ENCODE peak calls at places on chromosomes 3 and 15, in six cellular contexts. B is astrocyte, C is suprapubic skin, L is MM.1S, Y is mucosa of descending colon, D is lung. M is an unnamed sample.
A peak's percentile ranks its signal among the peaks of the same experiment; 100 is the strongest.

GRCh38 chr15:48796930-48797329 is 13.9 kb downstream of the CEP152 start:
- DNase-seq in B (peak; percentile 81), C (no peak), L (no peak), Y (no peak), D (no peak), M (no peak)

GRCh38 chr15:42152196-42152920 is 4.1 kb downstream of the PLA2G4F start:
- DNase-seq in B (no peak), C (peak; percentile 43), L (no peak), Y (peak; percentile 70), D (peak; percentile 80), M (no peak)

GRCh38 chr3:28835751-28836150 is 445.1 kb upstream of the RBMS3 start:
- DNase-seq in B (no peak), C (no peak), L (no peak), Y (no peak), D (no peak), M (no peak)

GRCh38 chr3:190424478-190425439 is 24.9 kb downstream of the TMEM207 start:
- DNase-seq in B (peak; percentile 44), C (no peak), L (peak; percentile 84), Y (peak; percentile 60), D (peak; percentile 35), M (peak; percentile 35)

GRCh38 chr15:70863450-70864218 is 9.7 kb upstream of the LARP6 start:
- DNase-seq in B (peak; percentile 92), C (no peak), L (no peak), Y (no peak), D (no peak), M (no peak)

GRCh38 chr15:34070003-34070402 is 31.0 kb upstream of the AVEN start:
- DNase-seq in B (no peak), C (no peak), L (no peak), Y (no peak), D (no peak), M (no peak)

GRCh38 chr15:58999694-59000093 is 12.2 kb downstream of the RNF111 start:
- DNase-seq in B (no peak), C (no peak), L (no peak), Y (no peak), D (no peak), M (no peak)

GRCh38 chr15:76642671-76643070 is 262.5 kb downstream of the SCAPER start:
- DNase-seq in B (no peak), C (no peak), L (no peak), Y (no peak), D (no peak), M (peak; percentile 1)

GRCh38 chr3:29822051-29822450 is 541.2 kb downstream of the RBMS3 start:
- DNase-seq in B (peak; percentile 76), C (no peak), L (peak; percentile 24), Y (no peak), D (no peak), M (no peak)

GRCh38 chr15:81253846-81254245 is 57.2 kb downstream of the IL16 start:
- DNase-seq in B (no peak), C (no peak), L (no peak), Y (no peak), D (no peak), M (no peak)

GRCh38 chr3:5022966-5023776 is 43.9 kb downstream of the BHLHE40 start:
- DNase-seq in B (peak; percentile 100), C (no peak), L (no peak), Y (no peak), D (peak; percentile 44), M (no peak)

GRCh38 chr3:88180398-88180999 is 30.7 kb downstream of the C3orf38 start:
- DNase-seq in B (peak; percentile 37), C (no peak), L (peak; percentile 57), Y (no peak), D (no peak), M (peak; percentile 39)

GRCh38 chr15:52343831-52344230 is 48.2 kb upstream of the MYO5C start:
- DNase-seq in B (peak; percentile 52), C (no peak), L (no peak), Y (no peak), D (no peak), M (no peak)

GRCh38 chr15:68386587-68387287 is 45.2 kb downstream of the ITGA11 start:
- DNase-seq in B (no peak), C (peak; percentile 44), L (no peak), Y (no peak), D (no peak), M (no peak)

GRCh38 chr3:155870945-155871745 is 695 bp downstream of the GMPS start:
- DNase-seq in B (no peak), C (peak; percentile 85), L (peak; percentile 59), Y (peak; percentile 77), D (peak; percentile 68), M (no peak)

GRCh38 chr3:81998139-81998755 is 236.8 kb upstream of the GBE1 start:
- DNase-seq in B (peak; percentile 62), C (no peak), L (no peak), Y (no peak), D (no peak), M (no peak)

GRCh38 chr3:69204315-69204957 is 82.0 kb upstream of the LMOD3 start:
- DNase-seq in B (no peak), C (no peak), L (no peak), Y (no peak), D (no peak), M (no peak)

GRCh38 chr3:52318186-52318793 is 2.2 kb downstream of the DNAH1 start:
- DNase-seq in B (no peak), C (no peak), L (no peak), Y (no peak), D (peak; percentile 63), M (no peak)

GRCh38 chr15:69919816-69920215 is 177.9 kb downstream of the TLE3 start:
- DNase-seq in B (no peak), C (no peak), L (no peak), Y (no peak), D (no peak), M (no peak)

GRCh38 chr3:64342940-64343691 is 117.8 kb upstream of the PRICKLE2 start:
- DNase-seq in B (peak; percentile 88), C (no peak), L (no peak), Y (no peak), D (no peak), M (no peak)

GRCh38 chr15:39589815-39590644 is 9.2 kb downstream of the THBS1 start:
- DNase-seq in B (no peak), C (no peak), L (no peak), Y (no peak), D (no peak), M (no peak)

GRCh38 chr3:120780977-120781376 is 38.4 kb downstream of the GTF2E1 start:
- DNase-seq in B (peak; percentile 91), C (no peak), L (no peak), Y (peak; percentile 21), D (no peak), M (no peak)

GRCh38 chr15:62099171-62099601 is 32.4 kb downstream of the C2CD4A start:
- DNase-seq in B (peak; percentile 27), C (no peak), L (no peak), Y (no peak), D (no peak), M (no peak)

GRCh38 chr15:92817339-92817886 is 82.7 kb upstream of the CHD2 start:
- DNase-seq in B (no peak), C (no peak), L (no peak), Y (no peak), D (no peak), M (no peak)

GRCh38 chr15:43922021-43922420 is 95.2 kb downstream of the WDR76 start:
- DNase-seq in B (no peak), C (no peak), L (no peak), Y (no peak), D (no peak), M (no peak)

GRCh38 chr15:82021021-82021420 is 24.8 kb downstream of the MEX3B start:
- DNase-seq in B (no peak), C (no peak), L (no peak), Y (no peak), D (no peak), M (no peak)

GRCh38 chr15:23532019-23532418 is 33.5 kb upstream of the MKRN3 start:
- DNase-seq in B (no peak), C (no peak), L (no peak), Y (no peak), D (no peak), M (no peak)

DNA sequence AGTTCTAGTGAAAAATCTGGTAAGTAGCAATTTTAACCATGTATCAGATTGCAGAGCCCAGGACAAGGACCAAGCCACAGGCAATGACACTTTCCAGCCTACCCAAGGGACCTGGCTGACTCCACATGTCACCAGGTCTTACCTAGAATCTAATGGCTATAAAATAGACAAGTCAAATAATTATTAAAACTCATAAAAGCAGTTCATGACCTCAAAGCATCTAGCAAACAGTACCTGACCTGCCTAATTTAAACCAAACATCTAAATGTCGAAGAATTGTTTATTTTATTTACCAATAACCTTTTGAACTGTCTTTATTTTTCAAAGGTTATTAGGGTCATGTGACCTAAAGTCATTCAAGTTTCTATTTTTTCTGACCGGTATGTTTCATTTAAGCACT is 35.6 kb upstream of the MKRN3 start:
- DNase-seq in B (no peak), C (no peak), L (no peak), Y (no peak), D (no peak), M (no peak)
- H3K9me3 ChIP-seq in B (no peaks in the 10 kb centered on the region), C (no peaks in the 10 kb centered on the region), L (no peaks in the 10 kb centered on the region), Y (no peaks in the 10 kb centered on the region), D (no peaks in the 10 kb centered on the region), M (no peaks in the 10 kb centered on the region)

DNA sequence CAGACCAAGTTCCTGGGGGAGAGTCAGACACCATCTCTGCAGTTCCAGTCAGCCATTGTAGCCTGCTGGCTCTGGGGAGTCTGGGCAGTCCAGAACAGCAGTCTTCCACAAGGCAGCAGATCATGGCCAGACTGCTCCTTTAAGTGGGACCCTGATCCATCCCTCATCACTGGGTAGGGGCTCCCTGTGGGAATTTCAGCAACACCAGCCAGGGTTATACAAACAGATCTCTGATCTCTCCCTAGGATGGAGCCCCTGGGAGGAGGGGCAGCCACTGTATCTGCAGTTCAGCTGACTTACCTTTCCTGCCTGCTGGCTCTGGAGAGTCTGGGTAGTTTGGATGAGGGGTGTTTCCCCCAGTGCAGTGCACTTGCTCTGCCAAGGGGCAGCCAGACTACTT is 42.1 kb upstream of the UNC13C start:
- DNase-seq in B (no peak), C (no peak), L (no peak), Y (no peak), D (no peak), M (no peak)
- H3K9me3 ChIP-seq in B (peaks cover 4% of the 10 kb centered on the region), C (no peaks in the 10 kb centered on the region), L (no peaks in the 10 kb centered on the region), Y (peaks cover 17% of the 10 kb centered on the region), D (peaks cover 16% of the 10 kb centered on the region), M (no peaks in the 10 kb centered on the region)

DNA sequence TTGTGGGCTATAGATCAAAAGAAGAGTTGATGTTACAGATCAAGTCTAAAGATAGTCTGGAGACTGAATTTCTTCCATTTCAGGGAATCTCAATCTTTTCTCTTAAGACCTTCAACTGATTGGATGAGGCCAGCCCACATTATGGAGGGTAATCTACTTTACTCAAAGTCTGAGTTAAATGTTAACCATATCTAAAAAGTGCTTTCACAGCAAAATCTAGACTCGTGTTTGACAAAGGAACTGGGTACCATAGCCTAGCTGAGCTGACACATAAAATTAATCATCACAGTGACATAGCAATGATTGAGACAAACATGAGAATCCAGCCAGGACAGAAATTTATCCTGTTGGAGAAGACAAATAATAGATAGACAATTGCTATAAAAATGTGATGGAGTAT is 407.9 kb upstream of the GRM7 start:
- DNase-seq in B (no peak), C (no peak), L (no peak), Y (no peak), D (no peak), M (no peak)
- H3K9me3 ChIP-seq in B (no peaks in the 10 kb centered on the region), C (peaks cover 3% of the 10 kb centered on the region), L (no peaks in the 10 kb centered on the region), Y (no peaks in the 10 kb centered on the region), D (no peaks in the 10 kb centered on the region), M (no peaks in the 10 kb centered on the region)

DNA sequence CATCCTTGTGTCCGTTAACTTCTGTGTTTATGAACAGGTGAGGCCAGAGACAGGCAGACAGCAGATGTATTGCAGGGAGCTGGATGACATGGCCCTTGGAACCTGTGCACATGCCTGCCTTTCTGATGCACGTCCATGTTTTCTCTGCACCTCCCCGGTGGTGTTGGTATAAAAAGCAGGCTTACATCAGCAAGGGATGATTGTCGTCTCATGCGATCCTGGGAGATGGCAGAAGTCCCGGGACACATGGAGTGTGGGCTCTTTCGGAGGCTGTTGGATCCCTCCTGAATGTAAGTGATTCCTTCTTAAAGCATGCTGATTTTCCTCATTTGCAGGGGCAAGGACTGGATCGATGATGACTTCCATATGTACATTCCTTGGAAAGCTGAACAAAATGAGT is 134.8 kb downstream of the SNRPN start:
- DNase-seq in B (no peak), C (peak; percentile 37), L (no peak), Y (no peak), D (no peak), M (no peak)
- H3K9me3 ChIP-seq in B (peaks cover 32% of the 10 kb centered on the region), C (peaks cover 55% of the 10 kb centered on the region), L (no peaks in the 10 kb centered on the region), Y (peaks cover 99% of the 10 kb centered on the region), D (peaks cover 4% of the 10 kb centered on the region), M (peaks cover 2% of the 10 kb centered on the region)

M was measured in CD4-positive, alpha-beta memory T cell.